ENCODE peak calls at places on chromosomes 2 and 18, in four cellular contexts. O is HepG2, A is A549, N is GM12865. M is an unnamed sample.

GRCh38 chr2:84823229-84823628 is 57.7 kb downstream of the TRABD2A start:
- DNase-seq in N (no peak), A (no peak), O (no peak), M (no peak)

GRCh38 chr2:182173944-182174622 is 188.4 kb downstream of the PPP1R1C start:
- DNase-seq in O (no peak), N (no peak), A (no peak), M (no peak)

GRCh38 chr2:120606280-120606679 is 129.4 kb upstream of the GLI2 start:
- DNase-seq in O (no peak), A (no peak), N (no peak), M (no peak)

GRCh38 chr2:128500136-128500800 is 181.6 kb upstream of the HS6ST1 start:
- DNase-seq in N (no peak), O (no peak), A (no peak), M (no peak)

GRCh38 chr18:79458131-79458838 is 62.6 kb downstream of the NFATC1 start:
- DNase-seq in N (no peak), O (peak), A (peak), M (peak)

GRCh38 chr18:28175047-28175929 is 1.6 kb downstream of the CDH2 start:
- DNase-seq in N (no peak), A (peak), O (peak), M (no peak)

GRCh38 chr2:106885326-106885725 is 641 bp downstream of the ST6GAL2 start:
- DNase-seq in N (no peak), A (peak), O (no peak), M (no peak)

GRCh38 chr2:181581534-181581933 is 75.4 kb downstream of the CERKL start:
- DNase-seq in N (peak), O (no peak), A (no peak), M (peak)

GRCh38 chr2:28268386-28268785 is 124.3 kb upstream of the FOSL2 start:
- DNase-seq in A (no peak), O (no peak), N (no peak), M (no peak)

GRCh38 chr2:187377335-187377734 is 70.7 kb downstream of the CALCRL start:
- DNase-seq in O (no peak), A (no peak), N (no peak), M (no peak)

GRCh38 chr2:127012868-127013267 is 94.1 kb downstream of the BIN1 start:
- DNase-seq in A (no peak), N (no peak), O (no peak), M (no peak)

GRCh38 chr2:147352294-147352693 is 492.5 kb upstream of the ACVR2A start:
- DNase-seq in N (peak), O (no peak), A (no peak), M (no peak)

GRCh38 chr2:204265701-204266310 is 279.5 kb upstream of the PARD3B start:
- DNase-seq in O (no peak), A (no peak), N (no peak), M (no peak)

GRCh38 chr2:10792660-10793400 is 19.8 kb downstream of the PDIA6 start:
- DNase-seq in O (no peak), A (peak), N (no peak), M (no peak)

DNA sequence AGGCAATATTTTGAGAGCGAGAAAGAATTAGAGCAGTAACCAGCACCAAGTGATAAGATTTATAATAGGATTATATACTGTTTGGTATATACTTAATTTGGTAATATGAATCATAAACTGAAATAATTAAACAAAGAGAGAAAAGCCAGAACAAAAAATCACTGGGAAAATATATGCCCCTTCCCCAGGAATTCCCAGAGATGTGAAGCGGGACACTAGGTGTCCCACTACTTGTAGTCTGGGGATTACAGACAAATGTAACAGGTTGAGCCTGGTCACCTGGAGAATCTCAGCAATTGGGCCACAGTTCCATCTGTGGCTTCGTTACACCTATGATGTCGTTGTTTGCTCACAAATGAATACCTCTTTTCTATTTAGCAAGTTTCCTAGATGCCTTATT is 256.1 kb upstream of the CHAC2 start:
- DNase-seq in O (no peak), N (no peak), A (no peak), M (no peak)
- TF ChIP-seq CTCF in O (no peak), N (no peak), A (no peak), M (no peak)

GRCh38 chr18:37207343-37207742 is 358.3 kb downstream of the CELF4 start:
- DNase-seq in N (no peak), A (peak), O (no peak), M (no peak)
- TF ChIP-seq CTCF in N (no peak), A (no peak), O (peak), M (no peak)

GRCh38 chr2:234306426-234307173 is 190.3 kb downstream of the ARL4C start:
- DNase-seq in A (no peak), N (no peak), O (no peak), M (no peak)

GRCh38 chr2:234309431-234309830 is 187.4 kb downstream of the ARL4C start:
- DNase-seq in O (no peak), A (no peak), N (peak), M (no peak)

GRCh38 chr2:234307322-234307961 is 189.4 kb downstream of the ARL4C start:
- DNase-seq in O (no peak), A (no peak), N (no peak), M (no peak)

GRCh38 chr2:234308814-234309195 is 188.1 kb downstream of the ARL4C start:
- DNase-seq in N (peak), O (no peak), A (peak), M (no peak)

GRCh38 chr2:234308073-234308813 is 188.6 kb downstream of the ARL4C start:
- DNase-seq in A (peak), O (no peak), N (no peak), M (no peak)
- TF ChIP-seq CTCF in A (peak), O (no peak), N (no peak), M (no peak)

GRCh38 chr18:40046596-40046995 is 1908.4 kb upstream of the PIK3C3 start:
- DNase-seq in O (no peak), A (no peak), N (no peak), M (no peak)
- TF ChIP-seq CTCF in O (no peak), A (no peak), N (no peak), M (no peak)

DNA sequence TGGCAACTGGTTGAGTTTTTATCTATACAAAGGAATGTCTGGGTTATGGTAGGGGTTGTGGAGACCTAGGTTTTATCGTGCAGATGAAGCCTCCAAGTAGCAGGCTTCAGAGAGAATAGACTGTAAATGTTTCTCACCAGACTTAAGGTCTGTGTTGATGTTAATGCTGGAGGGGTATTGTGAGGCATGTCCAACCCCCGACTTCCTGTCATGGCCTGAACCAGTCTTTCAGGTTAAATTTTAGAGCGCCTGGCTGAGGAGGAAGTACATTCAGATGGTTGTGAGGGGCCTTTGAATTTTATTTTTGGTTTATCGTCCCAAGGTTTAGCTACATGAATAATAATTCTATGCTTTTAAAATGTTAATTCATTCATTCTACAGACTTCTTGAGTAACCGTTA is 435.1 kb downstream of the DLGAP1 start:
- DNase-seq in O (no peak), A (no peak), N (no peak), M (no peak)
- TF ChIP-seq CTCF in O (no peak), A (no peak), N (no peak), M (no peak)

GRCh38 chr2:46621499-46621898 is 142.1 kb downstream of the TMEM247 start:
- DNase-seq in N (no peak), O (no peak), A (no peak), M (no peak)

GRCh38 chr2:46612675-46613074 is 133.3 kb downstream of the TMEM247 start:
- DNase-seq in A (no peak), N (no peak), O (no peak), M (no peak)

GRCh38 chr2:46610014-46610413 is 130.6 kb downstream of the TMEM247 start:
- DNase-seq in A (no peak), N (no peak), O (no peak), M (no peak)

GRCh38 chr2:46615555-46616487 is 136.5 kb downstream of the TMEM247 start:
- DNase-seq in N (peak), A (peak), O (peak), M (no peak)
- TF ChIP-seq CTCF in N (peak), A (peak), O (peak), M (no peak)

M was measured in Calu3.